ENCODE peak calls at places on chromosomes 2 and 18, in seven cellular contexts. Z is fibroblast of lung, V is neuronal stem cell, P is vagina, Q is hepatocyte, J is dorsolateral prefrontal cortex, C is MG63. B is an unnamed sample.

GRCh38 chr2:29579495-29580178 is 341.7 kb downstream of the ALK start:
- DNase-seq in Q (no peak), P (no peak), C (no peak), J (no peak), Z (peak; percentile 21), V (no peak), B (no peak)

GRCh38 chr2:240165034-240165433 is 24.6 kb upstream of the OTOS start:
- DNase-seq in Z (no peak), V (no peak), Q (no peak), P (no peak), C (no peak), J (no peak), B (no peak)

GRCh38 chr18:24188120-24188519 is 49.3 kb downstream of the CABYR start:
- DNase-seq in Q (no peak), Z (no peak), V (no peak), P (no peak), J (no peak), C (no peak), B (no peak)

GRCh38 chr2:207143474-207144190 is 22.1 kb downstream of the KLF7 start:
- DNase-seq in J (peak; percentile 47), V (no peak), P (no peak), C (peak; percentile 60), Q (peak; percentile 56), Z (peak; percentile 79), B (no peak)

GRCh38 chr18:58392336-58393000 is 236.4 kb downstream of the ALPK2 start:
- DNase-seq in Q (peak; percentile 28), C (no peak), V (no peak), J (peak; percentile 38), Z (peak; percentile 93), P (no peak), B (no peak)

GRCh38 chr2:239313251-239313650 is 87.6 kb downstream of the HDAC4 start:
- DNase-seq in V (no peak), Z (no peak), Q (no peak), P (no peak), J (peak; percentile 8), C (no peak), B (no peak)

GRCh38 chr2:18245375-18245774 is 315.1 kb downstream of the RDH14 start:
- DNase-seq in Q (no peak), C (no peak), Z (no peak), V (no peak), J (no peak), P (no peak), B (no peak)

GRCh38 chr18:9658111-9658641 is 43.8 kb upstream of the PPP4R1 start:
- DNase-seq in Q (no peak), P (no peak), Z (no peak), C (peak; percentile 30), J (no peak), V (no peak), B (no peak)

GRCh38 chr2:237195396-237196119 is 109.9 kb downstream of the COPS8 start:
- DNase-seq in C (no peak), J (no peak), V (no peak), P (no peak), Q (no peak), Z (peak; percentile 40), B (no peak)

GRCh38 chr18:845152-845819 is 33.2 kb upstream of the YES1 start:
- DNase-seq in Z (peak; percentile 83), J (no peak), P (no peak), V (no peak), C (peak; percentile 48), Q (no peak), B (no peak)

GRCh38 chr2:172249986-172250385 is 147.3 kb upstream of the DLX2 start:
- DNase-seq in Q (no peak), P (no peak), J (no peak), Z (peak; percentile 95), C (peak; percentile 73), V (no peak), B (no peak)

GRCh38 chr2:24888177-24888576 is 31.9 kb downstream of the ADCY3 start:
- DNase-seq in Q (no peak), P (peak; percentile 67), J (no peak), Z (no peak), C (no peak), V (no peak), B (no peak)

GRCh38 chr2:24886114-24886501 is 33.9 kb downstream of the ADCY3 start:
- DNase-seq in V (no peak), C (no peak), P (peak; percentile 55), Z (no peak), Q (no peak), J (no peak), B (no peak)

GRCh38 chr2:24887325-24887874 is 32.6 kb downstream of the ADCY3 start:
- DNase-seq in Q (no peak), C (no peak), J (no peak), Z (no peak), V (no peak), P (peak; percentile 77), B (no peak)

GRCh38 chr2:24885221-24886113 is 34.6 kb downstream of the ADCY3 start:
- DNase-seq in V (no peak), Q (no peak), Z (no peak), C (no peak), P (peak; percentile 92), J (no peak), B (no peak)

GRCh38 chr2:24886640-24887324 is 33.3 kb downstream of the ADCY3 start:
- DNase-seq in Z (peak; percentile 24), J (no peak), V (no peak), P (peak; percentile 77), Q (no peak), C (no peak), B (no peak)
- H3K4me3 ChIP-seq in Z (no peak overlapping the region), J (no peak overlapping the region), V (no peak overlapping the region), P (no peak overlapping the region), Q (no peak overlapping the region), C (no peak overlapping the region), B (no peak overlapping the region)

GRCh38 chr2:47034973-47035609 is 119.5 kb upstream of the MCFD2 start:
- DNase-seq in C (no peak), Q (peak; percentile 31), P (no peak), Z (peak; percentile 82), V (peak; percentile 49), J (peak; percentile 42), B (no peak)

GRCh38 chr2:47035615-47036488 is 119.3 kb downstream of the STPG4 start:
- DNase-seq in J (no peak), Q (no peak), C (no peak), V (no peak), Z (no peak), P (no peak), B (no peak)

GRCh38 chr2:47031909-47032668 is 116.5 kb upstream of the MCFD2 start:
- DNase-seq in Q (peak; percentile 44), P (no peak), C (no peak), V (no peak), J (no peak), Z (no peak), B (no peak)

GRCh38 chr2:47032773-47033101 is 117.1 kb upstream of the MCFD2 start:
- DNase-seq in J (no peak), V (no peak), C (no peak), Z (no peak), P (no peak), Q (no peak), B (no peak)

DNA sequence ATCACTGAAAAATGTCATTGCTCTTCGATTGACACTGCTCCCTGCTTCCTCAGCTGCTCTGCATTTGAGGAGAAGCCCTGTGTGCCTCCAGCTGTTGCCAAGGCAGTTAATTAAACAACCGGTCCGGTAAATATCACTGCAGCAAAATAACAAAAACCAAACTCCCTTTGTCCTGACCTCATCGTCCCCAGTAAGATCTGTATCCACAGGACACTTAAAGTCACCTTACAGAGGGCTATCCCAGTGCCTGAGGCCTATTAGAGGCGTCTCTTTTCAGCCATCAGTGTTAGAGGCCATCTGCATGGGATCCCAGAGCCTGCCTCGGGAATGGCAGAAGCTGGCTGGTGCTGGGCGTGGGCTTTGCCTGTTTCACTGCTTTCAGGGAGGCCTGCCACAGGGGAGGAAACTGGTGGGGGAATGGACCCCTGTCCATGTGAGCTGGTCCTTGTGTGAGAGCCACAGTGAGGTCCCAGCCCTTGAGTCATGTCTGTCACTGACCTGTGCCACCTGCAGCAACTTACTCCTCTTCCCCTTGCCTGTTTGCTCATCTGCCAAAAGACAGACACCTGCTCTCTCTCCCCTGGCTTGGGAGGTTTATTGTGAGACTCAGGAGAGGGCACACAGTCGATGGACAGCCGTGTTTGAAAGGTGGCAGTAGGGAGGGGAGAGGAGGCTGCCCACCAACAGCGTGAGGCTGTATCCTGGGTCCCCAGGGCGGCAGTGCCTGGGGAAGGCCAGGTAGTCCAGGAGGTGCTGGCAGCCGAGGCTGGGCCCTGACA is 117.7 kb upstream of the MCFD2 start:
- DNase-seq in J (no peak), Z (no peak), Q (no peak), V (no peak), C (no peak), P (no peak), B (no peak)
- H3K4me3 ChIP-seq in J (no peak overlapping the region), Z (no peak overlapping the region), Q (no peak overlapping the region), V (no peak overlapping the region), C (no peak overlapping the region), P (no peak overlapping the region), B (peak overlapping the region; percentile 6)

DNA sequence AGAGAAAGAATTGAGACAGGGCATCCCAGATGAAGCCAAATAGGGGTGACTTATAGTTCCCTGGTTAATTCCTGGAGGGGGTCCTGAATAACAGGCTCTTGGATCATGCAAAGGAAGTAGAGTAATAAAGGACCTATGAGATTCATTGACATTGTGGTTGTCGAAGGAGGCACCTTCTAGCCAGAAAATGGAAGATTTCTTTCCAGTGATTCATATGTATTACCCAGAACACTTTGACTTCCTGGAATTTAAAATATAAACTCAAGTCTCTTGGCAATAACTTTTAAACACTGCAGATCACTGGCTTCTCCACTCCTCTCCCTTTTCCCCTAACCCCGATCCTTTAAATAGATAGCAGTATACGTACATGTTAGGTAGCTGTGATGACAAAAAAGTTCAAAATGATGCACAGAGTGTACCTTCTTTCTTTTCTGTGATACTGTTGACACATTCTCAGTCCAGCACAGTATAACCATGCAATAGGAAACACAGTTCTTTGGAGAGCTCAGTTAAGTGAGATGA is 211.8 kb downstream of the LTBP1 start:
- DNase-seq in C (no peak), J (no peak), P (no peak), V (no peak), Q (no peak), Z (peak; percentile 97), B (no peak)
- H3K4me3 ChIP-seq in C (no peak overlapping the region), J (no peak overlapping the region), P (no peak overlapping the region), V (no peak overlapping the region), Q (no peak overlapping the region), Z (no peak overlapping the region), B (no peak overlapping the region)

DNA sequence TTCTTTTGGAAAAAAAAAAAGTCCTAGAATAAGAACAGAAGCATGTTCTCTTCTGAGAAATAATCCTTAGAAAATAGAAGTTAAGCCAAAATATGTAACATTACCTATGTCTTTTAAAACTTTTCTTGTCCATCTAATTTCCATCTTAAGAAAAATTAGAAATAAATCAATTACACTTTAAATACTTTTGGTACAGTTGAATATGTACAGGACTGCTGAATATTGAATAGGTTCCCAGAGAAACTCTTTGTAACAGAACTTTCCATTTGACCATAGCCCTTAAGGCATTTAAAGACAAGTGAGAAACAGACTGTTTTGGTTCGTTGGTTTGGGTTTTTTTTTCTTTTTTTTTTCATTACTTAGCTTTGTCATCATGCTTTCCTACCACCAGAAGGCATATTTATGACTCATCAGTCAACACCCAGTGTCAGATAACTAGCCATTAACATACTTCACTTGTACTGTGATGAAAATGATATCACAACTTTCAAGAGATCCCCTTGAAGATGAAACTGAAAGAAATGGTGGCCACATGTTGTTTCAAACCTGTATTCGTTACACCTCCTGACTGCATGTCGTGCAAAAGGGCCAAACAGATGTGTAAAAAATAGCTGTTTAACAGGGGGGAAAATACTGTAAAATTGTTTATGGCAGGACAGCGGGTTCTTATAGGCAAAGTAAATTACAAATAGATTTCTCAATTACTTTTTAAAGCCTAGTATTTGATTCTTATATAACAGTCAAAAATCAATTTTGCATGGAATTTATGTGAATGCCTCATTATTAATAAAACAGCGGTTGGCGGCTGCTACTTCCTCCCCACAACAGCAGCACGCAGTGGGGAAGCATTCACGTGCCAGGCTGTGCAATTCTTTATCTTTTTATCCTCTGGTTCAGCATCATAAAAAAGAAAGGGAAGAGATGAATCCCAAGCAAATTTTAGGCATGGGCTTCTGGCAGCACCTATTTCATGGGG is 280.7 kb upstream of the HNRNPA3 start:
- DNase-seq in P (no peak), Z (peak; percentile 3), V (no peak), C (no peak), J (no peak), Q (peak; percentile 12), B (no peak)
- H3K4me3 ChIP-seq in P (no peak overlapping the region), Z (no peak overlapping the region), V (no peak overlapping the region), C (no peak overlapping the region), J (no peak overlapping the region), Q (no peak overlapping the region), B (no peak overlapping the region)

B was measured in AG04449.